ENCODE peak calls at places on chromosomes 3 and 15, in nine cellular contexts. B, Z, X, K, V, U, I, T and W are unnamed samples.

GRCh38 chr3:73927203-73927570 is 302.4 kb upstream of the PDZRN3 start:
- DNase-seq in B (no peak), Z (no peak), X (no peak), K (no peak), V (no peak), U (no peak), I (no peak), T (no peak), W (no peak)

GRCh38 chr15:91319715-91320059 is 219.6 kb downstream of the SV2B start:
- DNase-seq in B (no peak), Z (no peak), X (no peak), K (no peak), V (no peak), U (no peak), I (no peak), T (no peak), W (no peak)

GRCh38 chr15:65916664-65917406 is 47.5 kb downstream of the RAB11A start:
- DNase-seq in B (peak), Z (peak), X (peak), K (peak), V (no peak), U (peak), I (peak), T (peak), W (peak)

GRCh38 chr15:65532738-65533051 is 2.4 kb downstream of the HACD3 start:
- DNase-seq in B (no peak), Z (no peak), X (peak), K (peak), V (no peak), U (no peak), I (peak), T (no peak), W (peak)

GRCh38 chr3:195693428-195694216 is 27.2 kb upstream of the MUC20 start:
- DNase-seq in B (no peak), Z (no peak), X (no peak), K (no peak), V (no peak), U (no peak), I (no peak), T (no peak), W (no peak)

GRCh38 chr3:148847351-148847750 is 17.7 kb upstream of the CPA3 start:
- DNase-seq in B (no peak), Z (no peak), X (no peak), K (peak), V (no peak), U (no peak), I (no peak), T (no peak), W (no peak)

GRCh38 chr3:194584866-194585265 is 48.4 kb downstream of the TMEM44 start:
- DNase-seq in B (peak), Z (no peak), X (no peak), K (peak), V (no peak), U (peak), I (no peak), T (no peak), W (no peak)

GRCh38 chr3:159252772-159253384 is 451.0 kb downstream of the MFSD1 start:
- DNase-seq in B (peak), Z (no peak), X (peak), K (peak), V (peak), U (no peak), I (peak), T (no peak), W (peak)

GRCh38 chr3:40989141-40990061 is 209.9 kb upstream of the CTNNB1 start:
- DNase-seq in B (no peak), Z (no peak), X (no peak), K (peak), V (no peak), U (no peak), I (no peak), T (no peak), W (no peak)

GRCh38 chr3:99084825-99085224 is 183.3 kb upstream of the DCBLD2 start:
- DNase-seq in B (no peak), Z (no peak), X (no peak), K (peak), V (peak), U (no peak), I (no peak), T (no peak), W (no peak)